ENCODE peak calls at places on chromosome 1, in four cellular contexts. N is thoracic aorta; X is left colon; E is stimulated activated CD8-positive, alpha-beta memory T cell treated with anti-CD3 and anti-CD28 coated beads, Interleukin-15, amount 100 ng/mL, for 1 hour. I is an unnamed sample.

GRCh38 chr1:2546515-2547209 is 9.5 kb upstream of the TNFRSF14 start:
- DNase-seq in E (peak; percentile 61), X (peak; percentile 91), N (peak; percentile 47), I (peak; percentile 31)

GRCh38 chr1:86648255-86648654 is 56.1 kb upstream of the SH3GLB1 start:
- DNase-seq in X (no peak), N (no peak), E (no peak), I (no peak)

GRCh38 chr1:163055531-163055930 is 13.6 kb upstream of the RGS4 start:
- DNase-seq in N (no peak), E (no peak), X (no peak), I (no peak)

GRCh38 chr1:219422811-219423598 is 189.9 kb downstream of the ZC3H11B start:
- DNase-seq in E (no peak), N (no peak), X (no peak), I (no peak)

GRCh38 chr1:212610575-212610967 is 2.0 kb downstream of the ATF3 start:
- DNase-seq in X (no peak), N (no peak), E (no peak), I (no peak)

GRCh38 chr1:221284028-221284427 is 404.8 kb downstream of the HLX start:
- DNase-seq in E (no peak), N (no peak), X (no peak), I (no peak)

GRCh38 chr1:2383576-2383975 is 7.8 kb downstream of the MORN1 start:
- DNase-seq in N (no peak), E (no peak), X (peak; percentile 3), I (no peak)

GRCh38 chr1:79497193-79497773 is 490.8 kb upstream of the ADGRL4 start:
- DNase-seq in N (no peak), X (no peak), E (no peak), I (no peak)

GRCh38 chr1:230186003-230186863 is 119.2 kb downstream of the GALNT2 start:
- DNase-seq in E (no peak), X (peak; percentile 69), N (no peak), I (no peak)

GRCh38 chr1:40932004-40932403 is 47.5 kb upstream of the CTPS1 start:
- DNase-seq in E (no peak), N (no peak), X (no peak), I (no peak)

GRCh38 chr1:53137729-53138128 is 4.7 kb downstream of the SLC1A7 start:
- DNase-seq in E (no peak), X (no peak), N (no peak), I (no peak)

I was measured in hippocampal formation.